ENCODE peak calls at places on chromosome 11, in six cellular contexts. One of them, this sample, is unnamed.

GRCh38 chr11:126102436-126102894 is 39.8 kb upstream of the CDON start:
- DNase-seq in foreskin fibroblast: peak
- DNase-seq in CD8-positive, alpha-beta memory T cell: no peak
- DNase-seq in astrocyte of the spinal cord: no peak
- DNase-seq in BE2C: peak
- DNase-seq in H7: no peak
- DNase-seq in this sample: no peak

GRCh38 chr11:88594274-88594950 is 256.9 kb upstream of the CTSC start:
- DNase-seq in foreskin fibroblast: no peak
- DNase-seq in CD8-positive, alpha-beta memory T cell: no peak
- DNase-seq in astrocyte of the spinal cord: no peak
- DNase-seq in BE2C: no peak
- DNase-seq in H7: no peak
- DNase-seq in this sample: no peak

GRCh38 chr11:108135845-108136599 is 14.7 kb downstream of the ACAT1 start:
- DNase-seq in foreskin fibroblast: peak
- DNase-seq in CD8-positive, alpha-beta memory T cell: no peak
- DNase-seq in astrocyte of the spinal cord: peak
- DNase-seq in BE2C: no peak
- DNase-seq in H7: no peak
- DNase-seq in this sample: no peak

GRCh38 chr11:9568854-9569587 is 4.4 kb upstream of the WEE1 start:
- DNase-seq in foreskin fibroblast: peak
- DNase-seq in CD8-positive, alpha-beta memory T cell: no peak
- DNase-seq in astrocyte of the spinal cord: peak
- DNase-seq in BE2C: no peak
- DNase-seq in H7: peak
- DNase-seq in this sample: peak

GRCh38 chr11:77819921-77820564 is 479 bp downstream of the RSF1 start:
- DNase-seq in foreskin fibroblast: peak
- DNase-seq in CD8-positive, alpha-beta memory T cell: no peak
- DNase-seq in astrocyte of the spinal cord: peak
- DNase-seq in BE2C: peak
- DNase-seq in H7: peak
- DNase-seq in this sample: no peak

GRCh38 chr11:68470304-68470811 is 9.8 kb downstream of the PPP6R3 start:
- DNase-seq in foreskin fibroblast: no peak
- DNase-seq in CD8-positive, alpha-beta memory T cell: no peak
- DNase-seq in astrocyte of the spinal cord: no peak
- DNase-seq in BE2C: peak
- DNase-seq in H7: peak
- DNase-seq in this sample: no peak

GRCh38 chr11:31795706-31796522 is 15.2 kb downstream of the PAX6 start:
- DNase-seq in foreskin fibroblast: no peak
- DNase-seq in CD8-positive, alpha-beta memory T cell: no peak
- DNase-seq in astrocyte of the spinal cord: no peak
- DNase-seq in BE2C: no peak
- DNase-seq in H7: no peak
- DNase-seq in this sample: no peak

GRCh38 chr11:106217456-106217855 is 140.0 kb downstream of the AASDHPPT start:
- DNase-seq in foreskin fibroblast: no peak
- DNase-seq in CD8-positive, alpha-beta memory T cell: no peak
- DNase-seq in astrocyte of the spinal cord: no peak
- DNase-seq in BE2C: no peak
- DNase-seq in H7: no peak
- DNase-seq in this sample: no peak

GRCh38 chr11:116329354-116330090 is 443.3 kb downstream of the BUD13 start:
- DNase-seq in foreskin fibroblast: no peak
- DNase-seq in CD8-positive, alpha-beta memory T cell: no peak
- DNase-seq in astrocyte of the spinal cord: no peak
- DNase-seq in BE2C: no peak
- DNase-seq in H7: no peak
- DNase-seq in this sample: peak

GRCh38 chr11:120316880-120317688 is 8.0 kb upstream of the TLCD5 start:
- DNase-seq in foreskin fibroblast: peak
- DNase-seq in CD8-positive, alpha-beta memory T cell: no peak
- DNase-seq in astrocyte of the spinal cord: no peak
- DNase-seq in BE2C: no peak
- DNase-seq in H7: peak
- DNase-seq in this sample: peak

GRCh38 chr11:45994421-45995341 is 72.2 kb downstream of the LARGE2 start:
- DNase-seq in foreskin fibroblast: peak
- DNase-seq in CD8-positive, alpha-beta memory T cell: no peak
- DNase-seq in astrocyte of the spinal cord: peak
- DNase-seq in BE2C: peak
- DNase-seq in H7: peak
- DNase-seq in this sample: no peak

GRCh38 chr11:69242583-69242940 is 51.4 kb upstream of the MYEOV start:
- DNase-seq in foreskin fibroblast: no peak
- DNase-seq in CD8-positive, alpha-beta memory T cell: no peak
- DNase-seq in astrocyte of the spinal cord: no peak
- DNase-seq in BE2C: no peak
- DNase-seq in H7: no peak
- DNase-seq in this sample: no peak

GRCh38 chr11:91717169-91717568 is 507.4 kb upstream of the FAT3 start:
- DNase-seq in foreskin fibroblast: no peak
- DNase-seq in CD8-positive, alpha-beta memory T cell: no peak
- DNase-seq in astrocyte of the spinal cord: no peak
- DNase-seq in BE2C: no peak
- DNase-seq in H7: peak
- DNase-seq in this sample: no peak

GRCh38 chr11:31412946-31413345 is 43.3 kb downstream of the DNAJC24 start:
- DNase-seq in foreskin fibroblast: peak
- DNase-seq in CD8-positive, alpha-beta memory T cell: no peak
- DNase-seq in astrocyte of the spinal cord: peak
- DNase-seq in BE2C: no peak
- DNase-seq in H7: no peak
- DNase-seq in this sample: no peak

GRCh38 chr11:44773351-44773965 is 46.7 kb downstream of the TSPAN18 start:
- DNase-seq in foreskin fibroblast: no peak
- DNase-seq in CD8-positive, alpha-beta memory T cell: no peak
- DNase-seq in astrocyte of the spinal cord: no peak
- DNase-seq in BE2C: no peak
- DNase-seq in H7: no peak
- DNase-seq in this sample: no peak

GRCh38 chr11:21295508-21295907 is 626.1 kb downstream of the NELL1 start:
- DNase-seq in foreskin fibroblast: no peak
- DNase-seq in CD8-positive, alpha-beta memory T cell: no peak
- DNase-seq in astrocyte of the spinal cord: no peak
- DNase-seq in BE2C: no peak
- DNase-seq in H7: no peak
- DNase-seq in this sample: no peak

GRCh38 chr11:16248248-16248647 is 108.1 kb downstream of the SOX6 start:
- DNase-seq in foreskin fibroblast: no peak
- DNase-seq in CD8-positive, alpha-beta memory T cell: no peak
- DNase-seq in astrocyte of the spinal cord: no peak
- DNase-seq in BE2C: no peak
- DNase-seq in H7: no peak
- DNase-seq in this sample: no peak

GRCh38 chr11:45896392-45897068 is 10.5 kb downstream of the FREY1 start:
- DNase-seq in foreskin fibroblast: no peak
- DNase-seq in CD8-positive, alpha-beta memory T cell: no peak
- DNase-seq in astrocyte of the spinal cord: no peak
- DNase-seq in BE2C: peak
- DNase-seq in H7: peak
- DNase-seq in this sample: no peak

GRCh38 chr11:10930961-10931760 is 73.3 kb upstream of the ZBED5 start:
- DNase-seq in foreskin fibroblast: peak
- DNase-seq in CD8-positive, alpha-beta memory T cell: peak
- DNase-seq in astrocyte of the spinal cord: peak
- DNase-seq in BE2C: peak
- DNase-seq in H7: peak
- DNase-seq in this sample: peak

GRCh38 chr11:55707029-55707428 is 45.0 kb downstream of the OR4C6 start:
- DNase-seq in foreskin fibroblast: peak
- DNase-seq in CD8-positive, alpha-beta memory T cell: no peak
- DNase-seq in astrocyte of the spinal cord: peak
- DNase-seq in BE2C: no peak
- DNase-seq in H7: peak
- DNase-seq in this sample: no peak

GRCh38 chr11:116865696-116866095 is 28.3 kb upstream of the APOA1 start:
- DNase-seq in foreskin fibroblast: peak
- DNase-seq in CD8-positive, alpha-beta memory T cell: no peak
- DNase-seq in astrocyte of the spinal cord: peak
- DNase-seq in BE2C: no peak
- DNase-seq in H7: no peak
- DNase-seq in this sample: no peak

DNA sequence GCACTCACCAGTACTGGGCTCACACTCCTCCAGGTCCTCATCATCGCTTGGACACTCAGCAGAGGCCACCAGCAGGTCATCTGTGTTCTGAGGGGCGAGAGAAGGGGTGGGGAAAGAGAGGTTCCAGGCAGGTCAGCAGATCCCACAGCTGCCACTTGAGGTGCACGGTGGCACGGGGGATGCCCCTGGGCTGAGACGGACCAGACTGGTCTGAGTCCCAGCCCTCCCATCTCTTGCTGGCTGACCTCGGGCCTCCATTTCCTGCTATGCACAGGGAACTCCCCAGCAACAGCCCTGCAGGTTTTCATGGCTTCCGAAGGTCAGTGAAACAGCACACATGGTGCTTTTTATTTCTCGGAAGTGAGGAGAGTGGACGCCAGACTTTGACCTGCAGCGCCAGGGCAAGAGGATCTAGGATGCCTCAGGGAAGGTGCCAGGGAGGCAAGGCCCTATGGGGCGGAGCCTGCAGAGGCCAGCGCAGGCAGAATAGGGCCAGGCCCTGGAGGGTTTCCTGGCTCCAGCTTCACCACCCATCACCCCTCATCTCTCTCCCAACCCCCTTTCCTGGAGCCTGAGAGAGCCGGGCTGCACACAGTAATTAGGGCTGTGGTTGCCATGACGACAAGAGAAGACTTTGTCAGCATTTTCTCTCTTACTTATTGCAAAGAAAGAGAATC is 29.4 kb downstream of the SLC22A12 start:
- DNase-seq in foreskin fibroblast: no peak
- DNase-seq in CD8-positive, alpha-beta memory T cell: no peak
- DNase-seq in astrocyte of the spinal cord: no peak
- DNase-seq in BE2C: peak
- DNase-seq in H7: peak
- DNase-seq in this sample: no peak
- H3K4me3 ChIP-seq in foreskin fibroblast: no peak
- H3K4me3 ChIP-seq in CD8-positive, alpha-beta memory T cell: no peak
- H3K4me3 ChIP-seq in astrocyte of the spinal cord: no peak
- H3K4me3 ChIP-seq in BE2C: no peak
- H3K4me3 ChIP-seq in H7: no peak
- H3K4me3 ChIP-seq in this sample: no peak

GRCh38 chr11:71998649-71999310 is at the start of gene IL18BP:
- DNase-seq in foreskin fibroblast: no peak
- DNase-seq in CD8-positive, alpha-beta memory T cell: peak
- DNase-seq in astrocyte of the spinal cord: no peak
- DNase-seq in BE2C: no peak
- DNase-seq in H7: no peak
- DNase-seq in this sample: no peak
- H3K4me3 ChIP-seq in foreskin fibroblast: peak
- H3K4me3 ChIP-seq in CD8-positive, alpha-beta memory T cell: peak
- H3K4me3 ChIP-seq in astrocyte of the spinal cord: no peak
- H3K4me3 ChIP-seq in BE2C: no peak
- H3K4me3 ChIP-seq in H7: no peak
- H3K4me3 ChIP-seq in this sample: no peak

GRCh38 chr11:131909426-131910200 is 539.2 kb downstream of the NTM start:
- DNase-seq in foreskin fibroblast: peak
- DNase-seq in CD8-positive, alpha-beta memory T cell: no peak
- DNase-seq in astrocyte of the spinal cord: peak
- DNase-seq in BE2C: no peak
- DNase-seq in H7: no peak
- DNase-seq in this sample: no peak
- H3K4me3 ChIP-seq in foreskin fibroblast: peak
- H3K4me3 ChIP-seq in CD8-positive, alpha-beta memory T cell: no peak
- H3K4me3 ChIP-seq in astrocyte of the spinal cord: peak
- H3K4me3 ChIP-seq in BE2C: no peak
- H3K4me3 ChIP-seq in H7: no peak
- H3K4me3 ChIP-seq in this sample: peak

DNA sequence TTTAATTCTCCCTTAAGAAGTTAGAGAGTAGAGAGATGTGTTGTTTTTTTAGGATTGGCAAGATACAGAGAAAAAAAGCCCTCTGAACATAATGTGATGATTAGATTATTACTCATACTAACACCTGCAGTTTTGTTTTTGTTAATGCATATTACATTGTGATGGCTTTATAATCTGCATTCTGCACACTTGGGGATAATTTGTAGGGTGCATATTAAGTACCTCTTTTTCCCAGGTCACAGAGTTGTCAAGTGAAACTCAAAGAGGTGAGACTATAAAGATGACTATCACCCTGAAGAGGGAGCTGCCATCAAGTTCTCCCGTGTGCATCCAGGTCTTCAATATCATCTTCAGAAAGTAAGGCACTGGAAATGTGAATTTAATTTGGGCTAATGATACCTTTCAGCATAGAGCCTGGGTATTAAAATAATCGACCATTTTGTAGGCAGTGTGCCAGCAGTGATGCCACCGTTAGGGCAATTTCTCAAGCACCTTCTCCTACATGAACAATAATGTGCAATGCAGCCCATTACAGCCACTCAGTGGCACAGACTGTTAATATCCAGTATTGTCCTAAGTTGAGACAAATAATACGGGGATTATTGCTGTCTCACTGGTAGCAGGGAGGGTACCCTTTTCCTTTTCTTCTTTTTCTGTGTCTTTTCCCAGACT is 16.2 kb downstream of the PIWIL4 start:
- DNase-seq in foreskin fibroblast: no peak
- DNase-seq in CD8-positive, alpha-beta memory T cell: no peak
- DNase-seq in astrocyte of the spinal cord: no peak
- DNase-seq in BE2C: no peak
- DNase-seq in H7: no peak
- DNase-seq in this sample: no peak
- H3K4me3 ChIP-seq in foreskin fibroblast: no peak
- H3K4me3 ChIP-seq in CD8-positive, alpha-beta memory T cell: no peak
- H3K4me3 ChIP-seq in astrocyte of the spinal cord: no peak
- H3K4me3 ChIP-seq in BE2C: no peak
- H3K4me3 ChIP-seq in H7: no peak
- H3K4me3 ChIP-seq in this sample: no peak

DNA sequence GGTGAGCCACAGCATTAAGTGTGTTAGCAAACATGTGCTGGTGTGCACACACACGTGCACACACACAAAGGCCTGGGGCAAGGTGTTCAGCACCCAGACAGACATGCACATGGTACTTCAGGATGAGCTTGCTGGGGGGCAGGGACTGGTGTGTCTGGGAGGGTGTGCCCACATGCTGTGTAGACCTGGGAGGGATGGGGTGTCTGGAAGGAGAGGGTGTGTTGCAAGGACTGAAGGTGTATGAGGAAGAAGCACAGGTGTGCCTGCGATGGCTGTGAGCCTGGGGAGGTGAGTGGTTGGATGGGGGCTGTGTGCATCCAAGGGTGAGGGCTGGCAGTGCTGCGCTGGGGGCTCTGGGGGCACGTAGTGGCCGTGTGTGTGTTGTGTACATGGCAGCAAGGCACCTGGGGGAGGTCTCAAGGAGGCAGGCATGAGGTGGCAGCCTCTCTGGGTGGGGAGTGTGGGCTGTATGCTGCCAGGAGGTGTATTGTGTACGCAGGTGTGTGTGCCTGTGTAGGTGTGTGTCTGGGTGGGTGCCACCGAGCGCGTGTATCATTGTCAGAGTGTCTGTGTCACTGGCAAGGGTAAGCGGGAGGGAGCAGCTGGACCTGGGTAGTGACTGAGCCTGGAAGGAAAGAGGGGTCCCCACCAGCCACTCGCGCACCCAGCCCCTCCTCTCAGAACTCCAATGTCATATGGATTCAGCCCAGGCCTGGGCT is 2.2 kb downstream of the NRXN2 start:
- DNase-seq in foreskin fibroblast: no peak
- DNase-seq in CD8-positive, alpha-beta memory T cell: no peak
- DNase-seq in astrocyte of the spinal cord: no peak
- DNase-seq in BE2C: no peak
- DNase-seq in H7: peak
- DNase-seq in this sample: no peak
- H3K4me3 ChIP-seq in foreskin fibroblast: no peak
- H3K4me3 ChIP-seq in CD8-positive, alpha-beta memory T cell: no peak
- H3K4me3 ChIP-seq in astrocyte of the spinal cord: no peak
- H3K4me3 ChIP-seq in BE2C: no peak
- H3K4me3 ChIP-seq in H7: no peak
- H3K4me3 ChIP-seq in this sample: no peak